ENCODE peak calls at places on chromosomes 11 and 22, in ten cellular contexts. K is lower leg skin; C is stimulated activated CD8-positive, alpha-beta memory T cell treated with anti-CD3 and anti-CD28 coated beads, Interleukin-12 subunit alpha, Interleukin-12 subunit beta, amount 100 ng/mL, for 4 hours; E is DMS153; G is ecto neural progenitor cell; Q is activated CD4-positive, alpha-beta T cell treated with anti-CD3 and anti-CD28 coated beads, Interleukin-2, amount 50 U/mL, for 24 hours; N is Right ventricle myocardium inferior; P is LHCN-M2; J is HEK293T; A is HTR-8/SVneo. F is an unnamed sample.

GRCh38 chr11:118998822-118999221 is 884 bp downstream of the CENATAC start:
- DNase-seq in J (no peak), Q (no peak), A (peak; percentile 73), C (no peak), N (no peak), K (no peak), E (no peak), G (no peak), P (peak; percentile 68), F (no peak)

GRCh38 chr11:91872216-91872615 is 352.4 kb upstream of the FAT3 start:
- DNase-seq in E (no peak), N (no peak), K (no peak), G (no peak), P (no peak), A (no peak), J (no peak), Q (no peak), C (no peak), F (no peak)

GRCh38 chr22:50341977-50342650 is 1.0 kb upstream of the PPP6R2 start:
- DNase-seq in N (peak; percentile 91), K (peak; percentile 86), C (peak; percentile 75), P (peak; percentile 85), G (peak; percentile 92), A (peak; percentile 80), Q (peak; percentile 74), J (peak; percentile 82), E (peak; percentile 76), F (no peak)

GRCh38 chr11:131957891-131958290 is 587.5 kb downstream of the NTM start:
- DNase-seq in K (no peak), E (no peak), C (no peak), Q (no peak), G (no peak), P (no peak), A (no peak), J (peak; percentile 19), N (no peak), F (no peak)

GRCh38 chr11:67632982-67633755 is 3.4 kb upstream of the NUDT8 start:
- DNase-seq in P (no peak), N (no peak), Q (no peak), E (no peak), K (no peak), A (no peak), C (no peak), G (no peak), J (no peak), F (no peak)

GRCh38 chr22:50563410-50564160 is 866 bp upstream of the SYCE3 start:
- DNase-seq in J (no peak), P (no peak), C (no peak), G (no peak), E (no peak), N (no peak), K (no peak), Q (no peak), A (no peak), F (no peak)

GRCh38 chr22:23837911-23838685 is 708 bp downstream of the DERL3 start:
- DNase-seq in G (peak; percentile 66), J (no peak), A (no peak), Q (no peak), N (peak; percentile 68), K (no peak), C (no peak), E (no peak), P (no peak), F (no peak)

GRCh38 chr11:13009921-13010736 is 1.0 kb downstream of the RASSF10 start:
- DNase-seq in C (no peak), E (peak; percentile 17), J (no peak), N (no peak), Q (no peak), A (no peak), G (peak; percentile 72), K (no peak), P (no peak), F (no peak)

GRCh38 chr11:41659990-41660389 is 200.5 kb upstream of the LRRC4C start:
- DNase-seq in A (no peak), E (peak; percentile 58), N (no peak), G (no peak), J (no peak), P (no peak), K (no peak), C (no peak), Q (no peak), F (no peak)

GRCh38 chr11:18987454-18988231 is 48.4 kb upstream of the MRGPRX1 start:
- DNase-seq in N (no peak), G (no peak), C (no peak), J (no peak), K (no peak), A (peak; percentile 4), P (peak; percentile 89), E (no peak), Q (no peak), F (no peak)

GRCh38 chr11:60835472-60835871 is 6.4 kb upstream of the CCDC86 start:
- DNase-seq in G (no peak), J (no peak), P (no peak), C (no peak), K (no peak), N (no peak), A (no peak), Q (no peak), E (no peak), F (no peak)

GRCh38 chr11:116721983-116722382 is 50.8 kb downstream of the BUD13 start:
- DNase-seq in E (no peak), N (no peak), J (no peak), Q (no peak), P (no peak), G (no peak), A (no peak), K (no peak), C (no peak), F (no peak)

GRCh38 chr11:9139628-9140357 is 48.4 kb upstream of the SCUBE2 start:
- DNase-seq in G (no peak), C (no peak), A (no peak), N (no peak), Q (no peak), J (no peak), K (no peak), P (no peak), E (no peak), F (no peak)

GRCh38 chr11:1152316-1153104 is 5.2 kb upstream of the MUC5AC start:
- DNase-seq in Q (no peak), G (peak; percentile 39), E (no peak), P (peak; percentile 22), N (no peak), J (no peak), C (no peak), K (no peak), A (peak; percentile 50), F (no peak)

GRCh38 chr11:96215094-96215782 is 127.8 kb downstream of the MAML2 start:
- DNase-seq in J (no peak), K (no peak), C (no peak), G (no peak), Q (no peak), P (peak; percentile 64), N (no peak), E (peak; percentile 17), A (no peak), F (no peak)

GRCh38 chr11:9574806-9575530 is 1.5 kb downstream of the WEE1 start:
- DNase-seq in P (peak; percentile 93), Q (no peak), E (peak; percentile 22), K (peak; percentile 71), G (no peak), J (peak; percentile 67), A (peak; percentile 55), C (no peak), N (peak; percentile 67), F (no peak)

GRCh38 chr11:38784164-38784563 is 2186.1 kb upstream of the RAG2 start:
- DNase-seq in C (no peak), E (no peak), N (no peak), A (no peak), P (no peak), K (no peak), G (no peak), Q (no peak), J (no peak), F (no peak)

GRCh38 chr11:9206496-9206895 is 58.7 kb downstream of the DENND5A start:
- DNase-seq in A (peak; percentile 42), C (no peak), E (no peak), G (no peak), N (no peak), Q (no peak), K (no peak), J (no peak), P (peak; percentile 59), F (no peak)

GRCh38 chr22:40463017-40463631 is 92.7 kb downstream of the SGSM3 start:
- DNase-seq in K (no peak), Q (no peak), N (no peak), G (no peak), J (no peak), E (no peak), C (peak; percentile 11), A (no peak), P (no peak), F (no peak)

GRCh38 chr22:23277583-23278295 is 97.4 kb downstream of the BCR start:
- DNase-seq in Q (no peak), A (no peak), K (no peak), C (no peak), N (no peak), P (no peak), G (no peak), E (no peak), J (no peak), F (no peak)

GRCh38 chr22:38718414-38718813 is 12.7 kb downstream of the GTPBP1 start:
- DNase-seq in N (no peak), G (no peak), Q (no peak), C (no peak), A (peak; percentile 75), E (no peak), J (peak; percentile 76), P (peak; percentile 88), K (peak; percentile 65), F (no peak)

GRCh38 chr11:14578551-14578956 is 58.4 kb upstream of the PSMA1 start:
- DNase-seq in E (peak; percentile 83), P (peak; percentile 7), N (no peak), A (no peak), C (peak; percentile 28), J (no peak), G (no peak), K (no peak), Q (no peak), F (no peak)

GRCh38 chr11:128757886-128758612 is 64.2 kb downstream of the FLI1 start:
- DNase-seq in C (no peak), A (no peak), Q (no peak), P (no peak), K (no peak), J (no peak), G (no peak), N (no peak), E (no peak), F (no peak)

GRCh38 chr11:123681007-123681406 is 26.6 kb upstream of the SCN3B start:
- DNase-seq in A (no peak), C (no peak), N (no peak), J (no peak), P (no peak), Q (no peak), K (no peak), G (no peak), E (no peak), F (no peak)

GRCh38 chr22:20013382-20013871 is 3.2 kb downstream of the ARVCF start:
- DNase-seq in N (peak; percentile 87), P (no peak), Q (no peak), E (no peak), K (no peak), G (peak; percentile 88), J (peak; percentile 78), A (peak; percentile 53), C (peak; percentile 21), F (no peak)

GRCh38 chr11:111334495-111335123 is 36.3 kb downstream of the POU2AF3 start:
- DNase-seq in A (no peak), K (no peak), Q (no peak), N (no peak), C (no peak), J (no peak), G (no peak), P (no peak), E (peak; percentile 98), F (no peak)

GRCh38 chr11:112727341-112727841 is 233.8 kb upstream of the NCAM1 start:
- DNase-seq in Q (no peak), E (no peak), C (no peak), P (no peak), K (no peak), N (no peak), G (no peak), J (no peak), A (no peak), F (peak; percentile 90)

GRCh38 chr11:122733301-122733686 is 77.8 kb downstream of the UBASH3B start:
- DNase-seq in P (peak; percentile 55), G (no peak), Q (no peak), C (no peak), N (no peak), K (peak; percentile 34), A (no peak), J (no peak), E (peak; percentile 76), F (no peak)